ENCODE peak calls at places on chromosomes 5 and 9, in eight cellular contexts. M, U, Y, K, Q, D, R and B are unnamed samples.
A peak's percentile ranks its signal among the peaks of the same experiment; 100 is the strongest.

GRCh38 chr9:114285166-114285867 is 37.6 kb upstream of the ORM1 start:
- DNase-seq in M (no peak), U (peak; percentile 71), Y (no peak), K (peak; percentile 14), Q (no peak), D (no peak), R (no peak), B (no peak)

GRCh38 chr9:74120061-74120460 is 377.1 kb upstream of the RORB start:
- DNase-seq in M (no peak), U (no peak), Y (no peak), K (no peak), Q (no peak), D (no peak), R (no peak), B (no peak)

GRCh38 chr5:43874772-43875171 is 271.8 kb downstream of the NNT start:
- DNase-seq in M (no peak), U (no peak), Y (no peak), K (no peak), Q (no peak), D (no peak), R (no peak), B (no peak)

GRCh38 chr5:79005939-79006338 is 20.8 kb upstream of the ARSB start:
- DNase-seq in M (no peak), U (no peak), Y (no peak), K (no peak), Q (no peak), D (no peak), R (no peak), B (no peak)

GRCh38 chr9:103798620-103799019 is 295.5 kb upstream of the SMC2 start:
- DNase-seq in M (no peak), U (peak; percentile 0), Y (peak; percentile 81), K (no peak), Q (no peak), D (peak; percentile 7), R (peak; percentile 70), B (no peak)

GRCh38 chr9:84781431-84781830 is 111.9 kb downstream of the NTRK2 start:
- DNase-seq in M (no peak), U (peak; percentile 29), Y (peak; percentile 54), K (no peak), Q (no peak), D (peak; percentile 50), R (peak; percentile 61), B (peak; percentile 14)

GRCh38 chr5:34655354-34655991 is 655 bp upstream of the RAI14 start:
- DNase-seq in M (peak; percentile 33), U (peak; percentile 85), Y (peak; percentile 75), K (no peak), Q (peak; percentile 45), D (no peak), R (peak; percentile 59), B (no peak)

GRCh38 chr9:16664211-16664610 is 206.3 kb downstream of the BNC2 start:
- DNase-seq in M (no peak), U (no peak), Y (no peak), K (no peak), Q (no peak), D (no peak), R (no peak), B (no peak)

GRCh38 chr9:20095430-20096092 is 306.7 kb upstream of the SLC24A2 start:
- DNase-seq in M (no peak), U (no peak), Y (no peak), K (no peak), Q (no peak), D (no peak), R (no peak), B (no peak)

GRCh38 chr5:102778478-102778877 is 23.4 kb downstream of the PAM start:
- DNase-seq in M (no peak), U (peak; percentile 59), Y (no peak), K (no peak), Q (no peak), D (no peak), R (no peak), B (no peak)

GRCh38 chr9:115262477-115262876 is 144.5 kb upstream of the TNC start:
- DNase-seq in M (no peak), U (no peak), Y (peak; percentile 83), K (peak; percentile 93), Q (no peak), D (peak; percentile 52), R (peak; percentile 3), B (peak; percentile 74)

GRCh38 chr5:77650686-77651085 is 12.2 kb upstream of the OTP start:
- DNase-seq in M (no peak), U (no peak), Y (no peak), K (no peak), Q (no peak), D (no peak), R (no peak), B (no peak)

GRCh38 chr5:116731432-116731831 is 156.8 kb upstream of the SEMA6A start:
- DNase-seq in M (no peak), U (no peak), Y (no peak), K (no peak), Q (no peak), D (no peak), R (no peak), B (no peak)

GRCh38 chr9:6634441-6634840 is 11.1 kb downstream of the GLDC start:
- DNase-seq in M (no peak), U (no peak), Y (no peak), K (no peak), Q (no peak), D (no peak), R (no peak), B (no peak)

GRCh38 chr5:60993875-60994571 is 49.0 kb downstream of the NDUFAF2 start:
- DNase-seq in M (no peak), U (no peak), Y (no peak), K (peak; percentile 63), Q (no peak), D (no peak), R (no peak), B (no peak)

GRCh38 chr5:56003633-56004032 is 8.9 kb upstream of the IL6ST start:
- DNase-seq in M (no peak), U (no peak), Y (no peak), K (no peak), Q (no peak), D (no peak), R (no peak), B (no peak)

GRCh38 chr5:55232194-55232984 is 1.0 kb downstream of the CCNO start:
- DNase-seq in M (peak; percentile 35), U (peak; percentile 30), Y (no peak), K (no peak), Q (peak; percentile 16), D (no peak), R (no peak), B (peak; percentile 27)

GRCh38 chr5:132877938-132878337 is 4.5 kb downstream of the LEAP2 start:
- DNase-seq in M (no peak), U (peak; percentile 34), Y (no peak), K (peak; percentile 68), Q (peak; percentile 23), D (no peak), R (no peak), B (no peak)

GRCh38 chr9:79221084-79221483 is 350.7 kb upstream of the TLE4 start:
- DNase-seq in M (no peak), U (peak; percentile 4), Y (no peak), K (no peak), Q (no peak), D (no peak), R (no peak), B (no peak)

GRCh38 chr5:112691758-112692157 is 45.9 kb upstream of the APC start:
- DNase-seq in M (no peak), U (peak; percentile 82), Y (peak; percentile 70), K (no peak), Q (peak; percentile 52), D (peak; percentile 85), R (peak; percentile 70), B (peak; percentile 81)

GRCh38 chr9:68472119-68472518 is 68.6 kb downstream of the TMEM252 start:
- DNase-seq in M (no peak), U (no peak), Y (no peak), K (no peak), Q (no peak), D (no peak), R (no peak), B (no peak)